ENCODE peak calls at places on chromosomes 1 and 21, in ten cellular contexts. One of them, this sample, is unnamed.

GRCh38 chr21:46118305-46118870 is 20.5 kb downstream of the COL6A2 start:
- DNase-seq in body of pancreas: peak
- DNase-seq in CD8-positive, alpha-beta T cell: no peak
- DNase-seq in astrocyte of the spinal cord: no peak
- DNase-seq in AG04450: no peak
- DNase-seq in endodermal cell: no peak
- DNase-seq in tibial nerve: peak
- DNase-seq in PC-9: no peak
- DNase-seq in Jurkat, Clone E6-1: no peak
- DNase-seq in SK-N-SH: peak
- DNase-seq in this sample: no peak

GRCh38 chr1:153495536-153495935 is 35.1 kb upstream of the S100A7 start:
- DNase-seq in AG04450: no peak
- DNase-seq in PC-9: no peak
- DNase-seq in CD8-positive, alpha-beta T cell: no peak
- DNase-seq in tibial nerve: no peak
- DNase-seq in body of pancreas: no peak
- DNase-seq in Jurkat, Clone E6-1: no peak
- DNase-seq in SK-N-SH: no peak
- DNase-seq in astrocyte of the spinal cord: no peak
- DNase-seq in endodermal cell: no peak
- DNase-seq in this sample: no peak

GRCh38 chr1:41504126-41505035 is 19.9 kb upstream of the EDN2 start:
- DNase-seq in tibial nerve: no peak
- DNase-seq in AG04450: no peak
- DNase-seq in body of pancreas: peak
- DNase-seq in Jurkat, Clone E6-1: no peak
- DNase-seq in SK-N-SH: no peak
- DNase-seq in astrocyte of the spinal cord: peak
- DNase-seq in endodermal cell: peak
- DNase-seq in PC-9: peak
- DNase-seq in CD8-positive, alpha-beta T cell: no peak
- DNase-seq in this sample: no peak

GRCh38 chr1:112722601-112723510 is 7.7 kb upstream of the PPM1J start:
- DNase-seq in CD8-positive, alpha-beta T cell: no peak
- DNase-seq in tibial nerve: no peak
- DNase-seq in AG04450: no peak
- DNase-seq in body of pancreas: no peak
- DNase-seq in Jurkat, Clone E6-1: no peak
- DNase-seq in endodermal cell: peak
- DNase-seq in SK-N-SH: no peak
- DNase-seq in astrocyte of the spinal cord: no peak
- DNase-seq in PC-9: no peak
- DNase-seq in this sample: no peak

GRCh38 chr1:203408485-203409229 is 57.7 kb upstream of the FMOD start:
- DNase-seq in tibial nerve: peak
- DNase-seq in body of pancreas: peak
- DNase-seq in Jurkat, Clone E6-1: no peak
- DNase-seq in endodermal cell: no peak
- DNase-seq in PC-9: no peak
- DNase-seq in SK-N-SH: no peak
- DNase-seq in astrocyte of the spinal cord: peak
- DNase-seq in AG04450: peak
- DNase-seq in CD8-positive, alpha-beta T cell: no peak
- DNase-seq in this sample: peak

GRCh38 chr1:215566556-215567490 is at the start of gene KCTD3:
- DNase-seq in endodermal cell: peak
- DNase-seq in AG04450: no peak
- DNase-seq in SK-N-SH: peak
- DNase-seq in astrocyte of the spinal cord: peak
- DNase-seq in CD8-positive, alpha-beta T cell: peak
- DNase-seq in Jurkat, Clone E6-1: peak
- DNase-seq in PC-9: peak
- DNase-seq in tibial nerve: peak
- DNase-seq in body of pancreas: peak
- DNase-seq in this sample: peak

GRCh38 chr1:156772728-156773497 is 5.6 kb downstream of the PRCC start:
- DNase-seq in CD8-positive, alpha-beta T cell: no peak
- DNase-seq in SK-N-SH: peak
- DNase-seq in tibial nerve: no peak
- DNase-seq in AG04450: no peak
- DNase-seq in PC-9: no peak
- DNase-seq in Jurkat, Clone E6-1: no peak
- DNase-seq in astrocyte of the spinal cord: no peak
- DNase-seq in body of pancreas: no peak
- DNase-seq in endodermal cell: no peak
- DNase-seq in this sample: no peak

GRCh38 chr1:156623946-156624813 is 5.0 kb downstream of the HAPLN2 start:
- DNase-seq in AG04450: no peak
- DNase-seq in endodermal cell: peak
- DNase-seq in Jurkat, Clone E6-1: no peak
- DNase-seq in PC-9: no peak
- DNase-seq in SK-N-SH: peak
- DNase-seq in tibial nerve: no peak
- DNase-seq in CD8-positive, alpha-beta T cell: peak
- DNase-seq in astrocyte of the spinal cord: peak
- DNase-seq in body of pancreas: peak
- DNase-seq in this sample: no peak

GRCh38 chr1:78884685-78885452 is 121.7 kb downstream of the ADGRL4 start:
- DNase-seq in Jurkat, Clone E6-1: no peak
- DNase-seq in astrocyte of the spinal cord: peak
- DNase-seq in tibial nerve: no peak
- DNase-seq in PC-9: no peak
- DNase-seq in CD8-positive, alpha-beta T cell: no peak
- DNase-seq in endodermal cell: peak
- DNase-seq in SK-N-SH: no peak
- DNase-seq in AG04450: no peak
- DNase-seq in body of pancreas: no peak
- DNase-seq in this sample: no peak

GRCh38 chr1:73452522-73452921 is 745.5 kb downstream of the LRRIQ3 start:
- DNase-seq in Jurkat, Clone E6-1: no peak
- DNase-seq in body of pancreas: no peak
- DNase-seq in AG04450: no peak
- DNase-seq in CD8-positive, alpha-beta T cell: no peak
- DNase-seq in endodermal cell: no peak
- DNase-seq in SK-N-SH: no peak
- DNase-seq in PC-9: no peak
- DNase-seq in tibial nerve: no peak
- DNase-seq in astrocyte of the spinal cord: peak
- DNase-seq in this sample: no peak

GRCh38 chr1:110879758-110880606 is 7.0 kb downstream of the CD53 start:
- DNase-seq in Jurkat, Clone E6-1: peak
- DNase-seq in PC-9: no peak
- DNase-seq in endodermal cell: no peak
- DNase-seq in tibial nerve: no peak
- DNase-seq in body of pancreas: peak
- DNase-seq in CD8-positive, alpha-beta T cell: peak
- DNase-seq in AG04450: no peak
- DNase-seq in astrocyte of the spinal cord: no peak
- DNase-seq in SK-N-SH: no peak
- DNase-seq in this sample: no peak

GRCh38 chr1:172431721-172432192 is 11.3 kb downstream of the C1orf105 start:
- DNase-seq in tibial nerve: no peak
- DNase-seq in SK-N-SH: no peak
- DNase-seq in CD8-positive, alpha-beta T cell: peak
- DNase-seq in AG04450: no peak
- DNase-seq in body of pancreas: peak
- DNase-seq in Jurkat, Clone E6-1: no peak
- DNase-seq in astrocyte of the spinal cord: no peak
- DNase-seq in PC-9: peak
- DNase-seq in endodermal cell: peak
- DNase-seq in this sample: no peak

GRCh38 chr21:25560151-25560783 is 47.0 kb downstream of the MRPL39 start:
- DNase-seq in body of pancreas: no peak
- DNase-seq in CD8-positive, alpha-beta T cell: no peak
- DNase-seq in tibial nerve: no peak
- DNase-seq in SK-N-SH: no peak
- DNase-seq in astrocyte of the spinal cord: no peak
- DNase-seq in endodermal cell: no peak
- DNase-seq in PC-9: no peak
- DNase-seq in AG04450: no peak
- DNase-seq in Jurkat, Clone E6-1: no peak
- DNase-seq in this sample: no peak

GRCh38 chr1:22976461-22977243 is 4.0 kb upstream of the LACTBL1 start:
- DNase-seq in PC-9: peak
- DNase-seq in CD8-positive, alpha-beta T cell: peak
- DNase-seq in Jurkat, Clone E6-1: peak
- DNase-seq in astrocyte of the spinal cord: peak
- DNase-seq in SK-N-SH: peak
- DNase-seq in body of pancreas: peak
- DNase-seq in AG04450: peak
- DNase-seq in endodermal cell: peak
- DNase-seq in tibial nerve: no peak
- DNase-seq in this sample: peak

GRCh38 chr1:227372662-227373061 is 54.4 kb upstream of the CDC42BPA start:
- DNase-seq in PC-9: no peak
- DNase-seq in astrocyte of the spinal cord: peak
- DNase-seq in endodermal cell: no peak
- DNase-seq in AG04450: peak
- DNase-seq in tibial nerve: no peak
- DNase-seq in SK-N-SH: no peak
- DNase-seq in Jurkat, Clone E6-1: no peak
- DNase-seq in CD8-positive, alpha-beta T cell: no peak
- DNase-seq in body of pancreas: peak
- DNase-seq in this sample: no peak

DNA sequence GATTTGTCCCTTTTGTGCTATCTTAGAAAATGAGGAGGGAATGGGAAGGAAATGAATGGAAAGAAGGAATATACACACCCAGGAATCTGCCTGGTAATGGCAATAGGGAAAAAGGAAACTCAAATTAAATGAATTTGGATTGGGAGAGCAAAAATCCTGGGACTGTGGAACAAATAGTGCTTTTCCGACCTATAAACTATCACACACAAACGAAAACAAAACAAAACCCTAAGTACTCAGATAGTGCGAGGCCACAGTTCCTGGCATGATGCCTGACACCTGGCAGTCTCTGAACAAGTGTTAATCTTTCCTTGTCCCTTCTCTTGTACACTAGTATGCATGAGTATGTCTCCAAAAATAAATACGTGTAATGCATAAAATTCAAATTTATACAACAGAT is 319.8 kb upstream of the SPAG17 start:
- DNase-seq in SK-N-SH: no peak
- DNase-seq in AG04450: no peak
- DNase-seq in endodermal cell: no peak
- DNase-seq in PC-9: no peak
- DNase-seq in CD8-positive, alpha-beta T cell: no peak
- DNase-seq in Jurkat, Clone E6-1: no peak
- DNase-seq in astrocyte of the spinal cord: no peak
- DNase-seq in body of pancreas: peak
- DNase-seq in tibial nerve: no peak
- DNase-seq in this sample: no peak
- H3K4me3 ChIP-seq in SK-N-SH: no peak
- H3K4me3 ChIP-seq in AG04450: no peak
- H3K4me3 ChIP-seq in endodermal cell: no peak
- H3K4me3 ChIP-seq in PC-9: no peak
- H3K4me3 ChIP-seq in CD8-positive, alpha-beta T cell: no peak
- H3K4me3 ChIP-seq in Jurkat, Clone E6-1: no peak
- H3K4me3 ChIP-seq in astrocyte of the spinal cord: no peak
- H3K4me3 ChIP-seq in body of pancreas: no peak
- H3K4me3 ChIP-seq in tibial nerve: no peak
- H3K4me3 ChIP-seq in this sample: no peak

GRCh38 chr1:166876540-166876838 is 425 bp upstream of the TADA1 start:
- DNase-seq in endodermal cell: no peak
- DNase-seq in tibial nerve: no peak
- DNase-seq in body of pancreas: no peak
- DNase-seq in AG04450: no peak
- DNase-seq in astrocyte of the spinal cord: no peak
- DNase-seq in PC-9: no peak
- DNase-seq in Jurkat, Clone E6-1: no peak
- DNase-seq in CD8-positive, alpha-beta T cell: no peak
- DNase-seq in SK-N-SH: no peak
- DNase-seq in this sample: no peak
- H3K4me3 ChIP-seq in endodermal cell: peak
- H3K4me3 ChIP-seq in tibial nerve: peak
- H3K4me3 ChIP-seq in body of pancreas: no peak
- H3K4me3 ChIP-seq in AG04450: peak
- H3K4me3 ChIP-seq in astrocyte of the spinal cord: peak
- H3K4me3 ChIP-seq in PC-9: peak
- H3K4me3 ChIP-seq in Jurkat, Clone E6-1: peak
- H3K4me3 ChIP-seq in CD8-positive, alpha-beta T cell: peak
- H3K4me3 ChIP-seq in SK-N-SH: peak
- H3K4me3 ChIP-seq in this sample: peak

DNA sequence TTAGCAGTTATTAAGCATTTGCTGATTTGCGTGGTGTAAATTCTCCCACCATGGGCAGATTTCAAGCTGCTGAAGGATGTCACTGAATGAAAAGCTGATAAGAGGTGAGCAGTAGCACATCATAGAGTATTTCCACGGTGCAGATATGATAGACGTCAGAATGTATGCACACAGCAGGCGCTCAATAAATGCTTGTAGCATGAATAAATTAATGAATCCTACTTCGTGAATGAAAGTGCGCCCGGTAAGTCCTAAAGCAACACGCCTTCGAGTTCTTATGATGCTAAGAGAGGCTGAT is 505 bp upstream of the UBIAD1 start:
- DNase-seq in CD8-positive, alpha-beta T cell: no peak
- DNase-seq in SK-N-SH: no peak
- DNase-seq in AG04450: no peak
- DNase-seq in PC-9: no peak
- DNase-seq in Jurkat, Clone E6-1: peak
- DNase-seq in endodermal cell: no peak
- DNase-seq in tibial nerve: no peak
- DNase-seq in body of pancreas: no peak
- DNase-seq in astrocyte of the spinal cord: peak
- DNase-seq in this sample: no peak
- H3K4me3 ChIP-seq in CD8-positive, alpha-beta T cell: peak
- H3K4me3 ChIP-seq in SK-N-SH: peak
- H3K4me3 ChIP-seq in AG04450: peak
- H3K4me3 ChIP-seq in PC-9: peak
- H3K4me3 ChIP-seq in Jurkat, Clone E6-1: peak
- H3K4me3 ChIP-seq in endodermal cell: no peak
- H3K4me3 ChIP-seq in tibial nerve: peak
- H3K4me3 ChIP-seq in body of pancreas: no peak
- H3K4me3 ChIP-seq in astrocyte of the spinal cord: peak
- H3K4me3 ChIP-seq in this sample: peak

DNA sequence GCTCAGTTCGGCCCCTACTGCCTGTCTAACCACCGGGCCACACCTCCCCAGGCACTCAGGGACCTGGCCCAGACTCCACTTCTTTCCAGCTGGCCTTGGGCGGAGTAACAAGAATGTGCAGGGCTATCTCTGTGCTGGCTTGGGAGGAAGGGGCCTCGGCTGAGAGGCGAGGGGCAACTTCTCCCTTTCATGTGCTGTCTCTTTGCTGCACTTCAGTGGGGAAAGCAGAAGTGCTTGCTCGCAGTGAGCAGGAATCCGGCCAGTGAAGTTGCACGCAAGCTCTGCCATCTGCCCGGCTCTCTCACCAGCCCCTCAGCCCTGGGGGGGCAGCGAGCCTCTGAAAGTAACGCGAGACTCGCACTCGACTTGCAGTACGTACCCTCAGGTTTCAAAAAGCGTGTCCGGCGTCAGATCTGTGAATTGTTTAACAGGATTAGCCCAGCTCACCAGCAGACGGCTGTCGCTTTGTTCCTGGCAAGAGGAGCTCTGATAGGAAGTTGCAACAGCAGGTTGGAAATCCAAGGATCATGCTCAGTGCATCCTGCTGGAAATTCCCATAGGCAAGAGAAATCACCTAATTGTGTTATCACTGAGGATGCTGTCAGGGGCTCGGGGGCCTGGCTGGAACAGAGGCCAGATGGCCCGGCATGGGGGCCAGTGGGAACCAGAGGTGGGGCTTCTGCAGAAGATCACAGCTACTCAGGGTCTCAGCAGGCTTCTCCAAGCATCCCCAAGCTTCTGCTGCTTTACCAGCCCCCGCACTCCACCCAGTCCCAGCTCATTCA is 221.1 kb downstream of the NPHP4 start:
- DNase-seq in CD8-positive, alpha-beta T cell: no peak
- DNase-seq in Jurkat, Clone E6-1: no peak
- DNase-seq in astrocyte of the spinal cord: no peak
- DNase-seq in PC-9: no peak
- DNase-seq in SK-N-SH: peak
- DNase-seq in tibial nerve: no peak
- DNase-seq in endodermal cell: peak
- DNase-seq in body of pancreas: peak
- DNase-seq in AG04450: no peak
- DNase-seq in this sample: no peak
- H3K4me3 ChIP-seq in CD8-positive, alpha-beta T cell: no peak
- H3K4me3 ChIP-seq in Jurkat, Clone E6-1: no peak
- H3K4me3 ChIP-seq in astrocyte of the spinal cord: no peak
- H3K4me3 ChIP-seq in PC-9: no peak
- H3K4me3 ChIP-seq in SK-N-SH: peak
- H3K4me3 ChIP-seq in tibial nerve: no peak
- H3K4me3 ChIP-seq in endodermal cell: no peak
- H3K4me3 ChIP-seq in body of pancreas: no peak
- H3K4me3 ChIP-seq in AG04450: no peak
- H3K4me3 ChIP-seq in this sample: no peak